ENCODE peak calls at places on chromosome 12, in eight cellular contexts. B, G, M, H, X, F, T and S are unnamed samples.

GRCh38 chr12:90909069-90909676 is 45.8 kb downstream of the CCER1 start:
- DNase-seq in B (no peak), G (peak; percentile 77), M (no peak), H (no peak), X (peak; percentile 73), F (peak; percentile 30), T (peak; percentile 75), S (no peak)

GRCh38 chr12:58812229-58812628 is 108.1 kb downstream of the LRIG3 start:
- DNase-seq in B (no peak), G (no peak), M (no peak), H (no peak), X (no peak), F (no peak), T (no peak), S (no peak)

GRCh38 chr12:68375701-68376469 is 43.7 kb upstream of the MDM1 start:
- DNase-seq in B (no peak), G (peak; percentile 75), M (no peak), H (no peak), X (no peak), F (no peak), T (no peak), S (no peak)

GRCh38 chr12:3972576-3972975 is 99.4 kb upstream of the PARP11 start:
- DNase-seq in B (no peak), G (no peak), M (no peak), H (no peak), X (no peak), F (no peak), T (no peak), S (no peak)

GRCh38 chr12:43370299-43370698 is 181.7 kb downstream of the ADAMTS20 start:
- DNase-seq in B (no peak), G (peak; percentile 86), M (no peak), H (no peak), X (no peak), F (no peak), T (peak; percentile 94), S (no peak)

GRCh38 chr12:10001141-10001778 is 2.3 kb upstream of the CLEC1B start:
- DNase-seq in B (no peak), G (no peak), M (no peak), H (no peak), X (no peak), F (no peak), T (no peak), S (no peak)

GRCh38 chr12:56366948-56367347 is 4.3 kb upstream of the APOF start:
- DNase-seq in B (no peak), G (no peak), M (no peak), H (no peak), X (no peak), F (no peak), T (no peak), S (no peak)

GRCh38 chr12:51893786-51894185 is 5.9 kb downstream of the ANKRD33 start:
- DNase-seq in B (no peak), G (no peak), M (no peak), H (no peak), X (no peak), F (no peak), T (no peak), S (no peak)

GRCh38 chr12:91065377-91065776 is 7.6 kb upstream of the KERA start:
- DNase-seq in B (no peak), G (no peak), M (no peak), H (no peak), X (no peak), F (no peak), T (no peak), S (no peak)

GRCh38 chr12:85872497-85873091 is 1.5 kb upstream of the NTS start:
- DNase-seq in B (no peak), G (peak; percentile 72), M (no peak), H (peak; percentile 27), X (peak; percentile 72), F (no peak), T (peak; percentile 81), S (no peak)

GRCh38 chr12:81360916-81361315 is 283.0 kb downstream of the ACSS3 start:
- DNase-seq in B (no peak), G (no peak), M (no peak), H (no peak), X (no peak), F (no peak), T (no peak), S (no peak)

GRCh38 chr12:100951756-100952155 is 157.2 kb downstream of the ANO4 start:
- DNase-seq in B (no peak), G (no peak), M (no peak), H (no peak), X (no peak), F (no peak), T (peak; percentile 10), S (no peak)
- TF ChIP-seq CTCF in B (no peak), G (no peak), M (no peak), H (no peak), X (no peak), F (no peak), T (peak; percentile 32), S (no peak)

GRCh38 chr12:119156401-119156800 is 22.3 kb upstream of the HSPB8 start:
- DNase-seq in B (no peak), G (no peak), M (no peak), H (no peak), X (no peak), F (no peak), T (no peak), S (no peak)
- TF ChIP-seq CTCF in B (no peak), G (no peak), M (no peak), H (no peak), X (peak; percentile 36), F (no peak), T (no peak), S (no peak)

DNA sequence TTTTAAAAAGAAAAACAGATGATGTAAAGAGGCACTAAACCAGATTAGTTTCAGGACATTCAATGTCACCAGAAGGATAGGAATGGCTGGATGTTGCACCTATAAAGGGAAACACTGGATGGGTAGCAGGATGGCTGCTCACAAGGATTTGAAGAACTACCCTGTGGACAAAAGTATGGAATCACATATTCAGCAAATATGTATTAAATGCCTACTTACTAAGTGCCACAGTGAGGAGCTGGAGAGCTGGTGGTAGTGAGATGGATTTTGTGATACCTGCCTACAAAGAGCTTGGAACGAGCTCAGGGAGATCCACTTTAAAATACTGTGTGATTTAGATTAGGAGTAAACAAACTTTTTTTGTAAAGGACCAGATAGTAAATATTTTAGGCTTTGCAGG is 316.2 kb downstream of the PAWR start:
- DNase-seq in B (no peak), G (no peak), M (no peak), H (no peak), X (no peak), F (no peak), T (peak; percentile 27), S (no peak)
- TF ChIP-seq CTCF in B (no peak), G (no peak), M (no peak), H (no peak), X (no peak), F (no peak), T (no peak), S (no peak)

DNA sequence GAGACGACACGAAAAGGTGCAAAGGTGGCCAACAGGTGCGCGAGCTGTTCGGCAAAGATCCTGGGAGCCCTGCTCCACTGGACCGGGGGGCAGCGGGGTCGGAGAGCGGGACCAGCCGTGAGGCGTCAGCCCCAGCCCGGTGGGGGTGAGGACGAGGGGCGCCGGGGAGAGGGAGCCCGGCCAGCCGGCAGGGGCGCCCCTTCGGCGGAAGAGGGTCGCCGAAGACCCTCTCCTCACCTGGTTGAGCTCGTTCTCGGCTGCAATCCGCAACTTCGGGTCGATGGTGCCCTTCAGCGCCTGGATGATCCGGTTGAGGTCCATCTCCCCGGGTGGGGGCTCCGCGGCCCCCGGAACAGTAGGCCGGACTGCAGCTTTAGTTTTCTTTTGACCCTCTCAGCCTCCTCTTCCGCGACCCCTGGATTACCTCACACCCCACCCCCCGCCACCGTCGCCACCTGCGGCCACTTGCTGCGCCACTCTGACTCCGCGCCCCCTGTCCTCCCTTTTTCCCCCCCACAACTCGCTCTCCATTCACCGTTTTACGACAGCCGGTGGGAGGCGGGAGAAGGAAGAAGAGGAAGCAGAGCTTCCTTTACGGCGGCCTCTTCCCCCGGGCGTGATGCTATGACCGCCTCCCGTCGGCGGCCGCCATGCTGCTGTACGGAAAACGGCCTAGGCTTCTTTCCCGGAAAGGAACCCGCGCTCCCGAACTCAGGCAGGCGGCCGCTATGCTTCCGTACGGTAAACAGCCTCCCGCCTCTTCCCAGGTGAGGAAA is at the start of gene IPO8:
- DNase-seq in B (peak; percentile 85), G (peak; percentile 97), M (peak; percentile 76), H (peak; percentile 94), X (peak; percentile 94), F (peak; percentile 85), T (peak; percentile 85), S (peak; percentile 81)
- TF ChIP-seq CTCF in B (no peak), G (peak; percentile 28), M (peak; percentile 34), H (no peak), X (peak; percentile 36), F (peak; percentile 70), T (peak; percentile 32), S (no peak)